ENCODE peak calls at places on chromosome 4, in six cellular contexts. H is IMR-90, B is GM12878, R is GM23248, L is DND-41, M is fibroblast of lung. F is an unnamed sample. For H3K36me3 and H3K4me1, the result is how much of the 10 kb centered on the place peaks cover.

GRCh38 chr4:151409470-151410313 is 716 bp downstream of the FHIP1A start:
- DNase-seq in M (no peak), R (no peak), B (no peak), L (no peak), H (no peak), F (no peak)

GRCh38 chr4:13970349-13970748 is 342.8 kb upstream of the BOD1L1 start:
- DNase-seq in B (no peak), R (no peak), L (no peak), H (peak), M (peak), F (no peak)

GRCh38 chr4:149371021-149371420 is 444.6 kb downstream of the IQCM start:
- DNase-seq in L (no peak), B (no peak), R (peak), H (peak), M (peak), F (peak)

GRCh38 chr4:80619070-80619674 is 283.6 kb downstream of the CFAP299 start:
- DNase-seq in B (no peak), R (peak), M (peak), L (no peak), H (no peak), F (peak)

GRCh38 chr4:112448211-112448745 is 67.7 kb downstream of the NEUROG2 start:
- DNase-seq in R (peak), B (no peak), M (no peak), L (no peak), H (peak), F (peak)

GRCh38 chr4:118683513-118683912 is 1.7 kb upstream of the METTL14 start:
- DNase-seq in H (no peak), R (no peak), M (no peak), B (no peak), L (no peak), F (no peak)

GRCh38 chr4:175531405-175532091 is 280.5 kb downstream of the GPM6A start:
- DNase-seq in L (no peak), B (no peak), H (peak), R (peak), M (peak), F (peak)

GRCh38 chr4:139903845-139904244 is 238.2 kb downstream of the MGST2 start:
- DNase-seq in M (no peak), R (peak), B (no peak), H (peak), L (no peak), F (no peak)

GRCh38 chr4:171812377-171813194 is 618 bp upstream of the GALNTL6 start:
- DNase-seq in R (no peak), L (no peak), B (no peak), M (no peak), H (no peak), F (peak)

GRCh38 chr4:107561481-107561880 is 158.6 kb downstream of the PAPSS1 start:
- DNase-seq in L (no peak), M (peak), H (no peak), R (no peak), B (no peak), F (no peak)

GRCh38 chr4:39157520-39157919 is 24.8 kb upstream of the WDR19 start:
- DNase-seq in H (no peak), L (no peak), R (no peak), M (no peak), B (no peak), F (no peak)

GRCh38 chr4:166622425-166622977 is 611.8 kb downstream of the SPOCK3 start:
- DNase-seq in M (no peak), L (no peak), H (no peak), R (no peak), B (no peak), F (no peak)

GRCh38 chr4:24472514-24473308 is 111.6 kb downstream of the DHX15 start:
- DNase-seq in H (peak), L (peak), R (peak), M (peak), B (no peak), F (peak)

GRCh38 chr4:62449538-62449937 is 1249.4 kb downstream of the ADGRL3 start:
- DNase-seq in H (no peak), L (no peak), B (no peak), R (no peak), M (no peak), F (no peak)

GRCh38 chr4:46329118-46329976 is 60.6 kb downstream of the GABRA2 start:
- DNase-seq in H (peak), M (peak), L (no peak), B (no peak), R (peak), F (no peak)

GRCh38 chr4:78464265-78464664 is 87.3 kb upstream of the ANXA3 start:
- DNase-seq in B (no peak), H (no peak), M (no peak), R (no peak), L (no peak), F (no peak)

GRCh38 chr4:126992910-126993309 is 639.8 kb upstream of the INTU start:
- DNase-seq in M (no peak), R (no peak), B (no peak), H (no peak), L (no peak), F (no peak)

GRCh38 chr4:7237863-7238262 is 45.5 kb downstream of the SORCS2 start:
- DNase-seq in H (peak), L (no peak), R (peak), B (no peak), M (no peak), F (peak)

GRCh38 chr4:76088719-76089118 is 14.2 kb downstream of the ART3 start:
- DNase-seq in B (no peak), R (no peak), H (no peak), M (no peak), L (no peak), F (no peak)

GRCh38 chr4:168361365-168362024 is 42.9 kb upstream of the DDX60 start:
- DNase-seq in M (no peak), R (no peak), B (no peak), H (no peak), L (no peak), F (no peak)

GRCh38 chr4:180449395-180449956 is 1793.7 kb upstream of the TENM3 start:
- DNase-seq in R (no peak), L (peak), B (no peak), H (peak), M (peak), F (peak)

GRCh38 chr4:166842795-166843261 is 391.5 kb downstream of the SPOCK3 start:
- DNase-seq in M (no peak), B (no peak), L (no peak), R (no peak), H (no peak), F (no peak)

GRCh38 chr4:143402776-143403550 is 66.3 kb downstream of the GAB1 start:
- DNase-seq in B (no peak), M (no peak), L (no peak), H (no peak), R (peak), F (no peak)

GRCh38 chr4:51835854-51836253 is 7.1 kb upstream of the DCUN1D4 start:
- DNase-seq in R (no peak), M (no peak), H (no peak), L (no peak), B (no peak), F (no peak)

GRCh38 chr4:1097553-1097952 is 15.8 kb downstream of the RNF212 start:
- DNase-seq in B (no peak), R (no peak), H (no peak), M (no peak), L (no peak), F (no peak)

GRCh38 chr4:153466637-153467153 is 535 bp downstream of the TMEM131L start:
- DNase-seq in B (no peak), L (no peak), M (no peak), H (no peak), R (peak), F (no peak)

GRCh38 chr4:105683038-105683437 is 25.5 kb downstream of the INTS12 start:
- DNase-seq in M (no peak), L (no peak), B (no peak), R (no peak), H (no peak), F (no peak)

GRCh38 chr4:123744664-123745290 is 348.2 kb downstream of the SPRY1 start:
- DNase-seq in L (no peak), R (no peak), H (peak), M (peak), B (no peak), F (no peak)

GRCh38 chr4:138851626-138852443 is 163.7 kb upstream of the NOCT start:
- DNase-seq in H (peak), R (peak), B (no peak), M (no peak), L (no peak), F (peak)

GRCh38 chr4:154743683-154744340 is at the start of gene LRAT:
- DNase-seq in R (peak), M (no peak), B (no peak), L (no peak), H (no peak), F (no peak)

GRCh38 chr4:16626945-16627344 is 271.5 kb downstream of the LDB2 start:
- DNase-seq in L (no peak), R (peak), B (no peak), H (peak), M (peak), F (peak)

GRCh38 chr4:26171953-26172352 is 148.9 kb upstream of the RBPJ start:
- DNase-seq in R (no peak), H (peak), M (peak), L (no peak), B (no peak), F (peak)

GRCh38 chr4:98482503-98482846 is 175.9 kb downstream of the TSPAN5 start:
- DNase-seq in L (no peak), R (no peak), M (no peak), B (no peak), H (no peak), F (no peak)

GRCh38 chr4:77146426-77147399 is 10.3 kb upstream of the CCNG2 start:
- DNase-seq in H (no peak), R (peak), L (no peak), B (no peak), M (no peak), F (peak)
- H3K36me3 ChIP-seq in H (under half), R (under half), L (under half), B (under half), M (under half), F (under half)

GRCh38 chr4:42296196-42296595 is 101.1 kb upstream of the SHISA3 start:
- DNase-seq in R (peak), B (no peak), H (no peak), M (no peak), L (no peak), F (no peak)
- H3K4me1 ChIP-seq in R (under half), B (under half), H (under half), M (under half), L (under half), F (under half)

GRCh38 chr4:10114147-10114546 is 2.5 kb downstream of the WDR1 start:
- DNase-seq in L (no peak), M (no peak), B (no peak), R (no peak), H (no peak), F (no peak)
- H3K9ac ChIP-seq in L (peak), M (no peak), B (peak), R (peak), H (peak), F (peak)

GRCh38 chr4:186622788-186623464 is 67.6 kb upstream of the MTNR1A start:
- DNase-seq in H (peak), B (no peak), M (peak), L (no peak), R (peak), F (peak)
- H3K36me3 ChIP-seq in H (half or more), B (under half), M (under half), L (under half), R (under half), F (under half)